ENCODE peak calls at places on chromosomes 2 and 18, in seven cellular contexts. Q is IMR-90, N is DND-41, H is suprapubic skin, W is testis, L is esophagus squamous epithelium, K is spleen. T is an unnamed sample.

GRCh38 chr2:208783184-208783583 is 376.6 kb downstream of the PTH2R start:
- DNase-seq in L (no peak), H (no peak), Q (no peak), K (no peak), N (no peak), W (peak), T (no peak)

GRCh38 chr2:209876211-209876610 is 104.6 kb downstream of the UNC80 start:
- DNase-seq in W (no peak), L (no peak), Q (no peak), N (no peak), H (no peak), K (no peak), T (no peak)

GRCh38 chr2:208222351-208222750 is 32.5 kb downstream of the IDH1 start:
- DNase-seq in W (no peak), K (no peak), N (no peak), L (no peak), Q (peak), H (no peak), T (no peak)

GRCh38 chr18:75784413-75784812 is 356.9 kb upstream of the SMIM21 start:
- DNase-seq in N (peak), H (no peak), L (no peak), Q (no peak), K (no peak), W (no peak), T (no peak)

GRCh38 chr18:78962098-78962497 is 17.5 kb upstream of the SALL3 start:
- DNase-seq in W (no peak), H (no peak), N (no peak), Q (no peak), K (no peak), L (no peak), T (no peak)

GRCh38 chr2:70901235-70902066 is 34.2 kb upstream of the ATP6V1B1 start:
- DNase-seq in Q (peak), N (no peak), W (no peak), H (no peak), K (peak), L (no peak), T (no peak)

GRCh38 chr2:3704647-3705046 is 1.3 kb downstream of the DCDC2C start:
- DNase-seq in H (no peak), W (no peak), L (no peak), N (no peak), K (no peak), Q (no peak), T (no peak)

GRCh38 chr2:98702127-98702802 is 28.7 kb downstream of the MGAT4A start:
- DNase-seq in N (no peak), H (no peak), K (no peak), Q (no peak), L (no peak), W (peak), T (no peak)

GRCh38 chr2:134385195-134385594 is 131.3 kb downstream of the MGAT5 start:
- DNase-seq in K (no peak), L (no peak), Q (no peak), N (no peak), W (no peak), H (no peak), T (no peak)

GRCh38 chr2:151289972-151290335 is 486 bp upstream of the NMI start:
- DNase-seq in W (peak), L (no peak), N (peak), H (peak), Q (peak), K (no peak), T (no peak)

GRCh38 chr2:230749111-230749510 is 36.5 kb downstream of the CAB39 start:
- DNase-seq in H (no peak), Q (peak), K (no peak), W (no peak), N (no peak), L (no peak), T (no peak)

GRCh38 chr2:67463810-67464209 is 66.7 kb downstream of the ETAA1 start:
- DNase-seq in W (no peak), N (no peak), Q (peak), H (no peak), K (no peak), L (no peak), T (no peak)

GRCh38 chr2:19176977-19177376 is 181.4 kb downstream of the OSR1 start:
- DNase-seq in Q (peak), L (no peak), N (no peak), H (no peak), K (no peak), W (no peak), T (no peak)

GRCh38 chr2:168064011-168064998 is 183.1 kb downstream of the STK39 start:
- DNase-seq in W (no peak), N (no peak), L (no peak), H (no peak), Q (no peak), K (no peak), T (no peak)

GRCh38 chr2:188978291-188979081 is 4.3 kb downstream of the COL3A1 start:
- DNase-seq in N (no peak), Q (peak), K (no peak), W (peak), H (no peak), L (no peak), T (no peak)

GRCh38 chr18:26520974-26521373 is 27.4 kb downstream of the KCTD1 start:
- DNase-seq in L (no peak), N (no peak), H (no peak), Q (no peak), W (no peak), K (no peak), T (no peak)

GRCh38 chr18:6251084-6251483 is 163.6 kb downstream of the L3MBTL4 start:
- DNase-seq in W (no peak), L (no peak), N (no peak), Q (no peak), K (no peak), H (no peak), T (no peak)

GRCh38 chr18:6256521-6256920 is 158.2 kb downstream of the L3MBTL4 start:
- DNase-seq in H (no peak), K (no peak), W (peak), Q (no peak), L (no peak), N (no peak), T (no peak)

GRCh38 chr18:6249788-6250187 is 164.9 kb downstream of the L3MBTL4 start:
- DNase-seq in N (no peak), L (no peak), K (no peak), W (peak), Q (no peak), H (no peak), T (no peak)

GRCh38 chr18:6257950-6258349 is 156.8 kb downstream of the L3MBTL4 start:
- DNase-seq in L (no peak), Q (no peak), K (no peak), W (no peak), N (no peak), H (no peak), T (no peak)

DNA sequence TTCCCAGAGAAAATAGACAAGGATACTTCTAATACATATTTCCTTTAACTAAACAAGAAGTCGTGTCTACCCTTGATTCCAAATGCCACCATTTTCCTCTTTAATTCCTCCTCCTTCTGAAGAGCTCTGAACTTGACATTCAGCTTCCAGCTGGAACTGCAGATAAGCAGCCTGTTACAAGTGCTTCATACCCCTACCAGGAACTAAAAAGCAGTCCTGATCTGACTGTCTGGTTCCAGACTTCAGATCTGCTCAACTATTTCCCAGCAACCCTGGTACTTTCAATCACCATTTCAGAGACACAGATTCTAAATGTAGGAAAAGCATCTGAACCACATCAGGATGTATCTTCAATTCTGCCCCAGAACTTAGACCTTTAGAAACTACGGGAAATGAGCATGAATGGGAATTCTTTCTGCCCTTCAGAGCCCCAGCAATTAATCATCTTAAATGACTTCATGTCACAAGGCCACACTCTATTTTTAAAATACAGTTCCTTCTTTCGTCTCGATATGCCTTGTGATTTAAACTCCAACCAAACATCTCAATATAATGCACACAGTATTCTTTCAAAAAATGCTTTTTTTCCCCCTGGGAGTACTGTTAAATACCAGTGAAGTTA is 159.5 kb downstream of the L3MBTL4 start:
- DNase-seq in Q (no peak), L (no peak), K (no peak), W (no peak), N (no peak), H (no peak), T (no peak)
- H3K27ac ChIP-seq in Q (no peak), L (no peak), K (peak), W (peak), N (no peak), H (no peak), T (peak)

GRCh38 chr2:174694196-174694878 is 69.9 kb downstream of the CHRNA1 start:
- DNase-seq in Q (no peak), K (no peak), W (no peak), H (no peak), N (no peak), L (no peak), T (no peak)

GRCh38 chr2:174693344-174693743 is 70.9 kb downstream of the CHRNA1 start:
- DNase-seq in K (no peak), N (no peak), Q (no peak), H (no peak), W (no peak), L (no peak), T (no peak)

GRCh38 chr2:174694920-174695319 is 69.4 kb downstream of the CHRNA1 start:
- DNase-seq in N (no peak), Q (no peak), L (no peak), H (no peak), K (no peak), W (no peak), T (no peak)

GRCh38 chr2:174699993-174700766 is 64.1 kb downstream of the CHRNA1 start:
- DNase-seq in H (no peak), Q (peak), L (no peak), W (no peak), N (peak), K (no peak), T (peak)

GRCh38 chr2:174697267-174697666 is 67.0 kb downstream of the CHRNA1 start:
- DNase-seq in L (no peak), K (peak), N (peak), Q (peak), W (peak), H (no peak), T (no peak)
- TF ChIP-seq CTCF in L (peak), K (peak), N (peak), Q (peak), W (peak), H (peak), T (peak)

GRCh38 chr2:109173311-109174171 is 44.5 kb downstream of the SH3RF3 start:
- DNase-seq in Q (peak), K (no peak), N (no peak), W (peak), L (no peak), H (peak), T (peak)
- H3K27ac ChIP-seq in Q (peak), K (no peak), N (no peak), W (peak), L (peak), H (peak), T (peak)

DNA sequence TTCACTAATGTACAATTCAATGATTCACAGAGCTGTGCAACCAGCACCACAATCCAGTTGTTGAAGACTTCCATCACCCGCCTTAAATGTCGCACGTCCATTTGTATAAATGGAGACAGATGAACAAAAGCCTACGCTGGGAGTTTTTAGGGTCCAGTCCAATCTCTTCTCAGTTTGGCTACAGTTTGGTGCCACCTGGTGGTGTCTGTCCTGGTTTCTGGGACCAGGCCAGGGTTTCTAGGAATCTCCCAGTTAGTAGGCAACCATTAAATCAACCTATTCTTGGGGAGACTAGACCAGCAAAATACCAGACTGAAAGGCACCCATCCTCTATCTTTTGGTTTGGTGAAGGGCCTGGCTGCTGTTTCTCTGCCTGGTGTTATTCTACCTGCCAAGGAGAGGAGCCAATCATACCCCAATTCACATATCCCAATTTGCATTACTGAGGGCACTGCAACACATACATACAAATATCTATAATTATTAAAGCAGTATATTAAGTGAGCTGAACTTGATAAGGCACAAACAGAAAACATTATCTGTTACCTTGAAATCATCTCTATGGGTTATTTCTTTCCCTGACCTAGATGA is 3.2 kb upstream of the DDX1 start:
- DNase-seq in K (no peak), W (peak), H (no peak), N (peak), Q (peak), L (no peak), T (no peak)
- TF ChIP-seq CTCF in K (peak), W (peak), H (peak), N (peak), Q (peak), L (peak), T (no peak)

DNA sequence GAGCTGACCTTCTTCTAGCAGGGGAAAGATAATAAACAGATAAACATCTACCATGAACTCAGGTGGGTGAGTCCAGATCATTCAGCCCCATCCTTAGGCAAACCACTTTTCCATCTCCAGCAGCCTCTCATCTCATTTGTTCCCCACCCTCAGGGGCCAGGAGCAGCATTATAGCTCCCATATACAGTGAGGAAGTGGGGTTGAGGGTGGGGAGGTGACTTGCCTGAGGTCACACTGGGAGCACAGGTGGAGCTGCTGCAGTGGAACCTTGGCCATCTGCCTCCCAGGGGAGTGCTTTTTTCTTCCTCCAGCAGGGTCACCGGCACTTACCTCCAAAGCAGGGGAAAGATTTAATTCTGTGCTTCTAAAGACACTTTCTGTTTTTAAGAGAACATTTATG is 212.5 kb upstream of the SMAD2 start:
- DNase-seq in L (no peak), Q (no peak), N (no peak), K (peak), H (no peak), W (no peak), T (no peak)
- H3K27ac ChIP-seq in L (peak), Q (no peak), N (no peak), K (no peak), H (no peak), W (no peak), T (no peak)

DNA sequence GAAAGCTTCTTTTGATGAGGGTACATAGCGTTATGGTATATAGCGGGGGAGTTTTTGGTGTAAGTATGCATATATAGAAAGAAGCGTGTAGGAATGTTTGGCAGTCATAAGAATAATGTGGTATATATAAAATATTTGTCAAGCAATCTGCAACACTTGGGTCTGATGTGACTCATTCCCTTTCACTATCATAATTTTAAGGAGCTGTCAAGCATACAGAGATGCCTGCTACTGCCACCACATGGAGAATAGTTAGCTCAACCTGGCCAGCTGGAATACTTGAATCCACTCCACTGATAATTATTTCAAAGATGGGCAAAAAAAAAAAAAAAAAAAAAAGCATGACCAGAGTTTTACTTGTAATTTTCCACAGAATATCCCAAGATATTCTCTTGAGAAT is 559.8 kb upstream of the REG3G start:
- DNase-seq in L (no peak), H (no peak), K (no peak), W (no peak), N (no peak), Q (no peak), T (no peak)
- TF ChIP-seq CTCF in L (no peak), H (no peak), K (no peak), W (no peak), N (no peak), Q (no peak), T (no peak)

DNA sequence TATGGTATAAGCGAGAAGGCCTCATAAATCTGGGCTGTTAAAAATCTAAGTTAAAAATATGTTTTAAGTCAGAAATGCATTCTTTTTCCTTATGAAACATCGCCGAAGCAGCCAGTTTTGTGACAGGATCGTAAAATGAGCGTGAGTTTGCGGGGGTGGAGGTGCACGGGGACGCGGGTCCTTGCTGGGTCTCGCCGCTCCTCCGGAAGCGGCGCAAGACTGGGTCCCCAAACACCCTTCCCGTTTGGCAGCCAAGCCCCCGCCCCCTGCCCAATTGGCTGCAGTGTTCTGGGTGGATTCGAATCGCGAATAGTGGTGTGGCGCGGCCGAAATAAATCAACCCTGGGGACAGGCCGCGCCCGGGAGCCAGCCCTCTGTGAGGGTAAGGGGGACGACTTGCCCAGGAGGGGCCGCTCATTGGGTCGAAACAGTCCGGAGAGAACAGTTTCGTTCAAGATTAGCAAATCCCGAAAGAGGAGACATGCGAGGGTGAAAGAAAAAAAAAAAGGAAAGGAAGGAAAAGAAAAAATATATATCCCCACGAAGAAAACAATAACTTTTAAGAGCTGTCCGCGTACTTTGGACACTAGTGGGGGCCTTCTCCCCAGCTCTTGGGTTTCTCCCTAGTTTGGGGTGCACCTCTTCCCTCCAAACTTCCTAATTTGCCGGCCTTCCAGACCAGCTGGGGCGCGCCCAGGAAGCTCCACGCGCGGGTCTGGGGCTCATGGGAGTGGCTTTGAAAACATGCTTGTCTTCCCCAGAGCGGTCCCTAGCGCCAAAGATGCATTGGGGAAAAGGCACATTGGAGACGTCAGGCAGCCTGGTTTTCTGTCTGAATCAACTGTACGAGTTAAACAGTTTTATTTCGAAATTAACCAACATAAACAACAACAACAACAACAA is 3.1 kb upstream of the GATA6 start:
- DNase-seq in W (peak), H (no peak), K (peak), Q (no peak), N (no peak), L (no peak), T (peak)
- H3K27ac ChIP-seq in W (no peak), H (no peak), K (peak), Q (no peak), N (no peak), L (no peak), T (peak)

GRCh38 chr18:24404591-24404990 is 7.0 kb upstream of the OSBPL1A start:
- DNase-seq in N (no peak), H (no peak), K (no peak), W (no peak), Q (no peak), L (no peak), T (no peak)

GRCh38 chr18:24398515-24398914 is 891 bp upstream of the OSBPL1A start:
- DNase-seq in H (peak), K (no peak), N (no peak), Q (peak), L (no peak), W (no peak), T (no peak)

GRCh38 chr18:24400587-24400986 is 3.0 kb upstream of the OSBPL1A start:
- DNase-seq in L (no peak), K (no peak), W (no peak), H (no peak), Q (no peak), N (no peak), T (no peak)

GRCh38 chr18:24403076-24403475 is 5.5 kb upstream of the OSBPL1A start:
- DNase-seq in Q (no peak), N (no peak), H (no peak), L (no peak), W (no peak), K (no peak), T (no peak)

DNA sequence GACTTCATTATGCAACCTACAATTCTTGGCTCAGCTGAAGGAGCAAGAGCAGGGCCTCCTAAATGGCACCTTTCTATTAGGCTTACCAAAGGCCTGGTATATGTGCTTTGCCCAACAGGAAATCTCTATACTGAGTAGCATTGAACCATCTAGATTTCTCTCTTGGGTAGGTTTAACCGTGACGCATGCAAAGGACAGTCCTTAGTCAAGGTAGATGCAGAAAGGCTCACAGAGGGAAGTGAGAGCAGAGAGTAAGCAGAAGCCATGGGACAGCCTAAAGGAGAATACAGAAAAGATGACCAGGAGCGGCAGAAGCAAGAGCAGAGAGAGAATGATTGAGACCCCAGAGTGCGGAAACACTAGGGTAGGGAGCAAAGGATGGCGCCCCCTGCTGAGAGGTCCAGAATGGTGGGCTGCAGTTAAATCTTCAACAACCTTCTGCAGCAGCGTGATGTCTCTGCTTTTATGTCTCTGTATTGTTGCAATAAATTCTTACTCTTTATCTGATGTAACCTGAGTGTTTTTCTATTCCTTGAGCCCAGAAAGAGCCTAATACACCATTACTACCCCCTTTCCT is 4.7 kb upstream of the OSBPL1A start:
- DNase-seq in K (no peak), W (peak), H (no peak), N (no peak), Q (no peak), L (no peak), T (no peak)
- TF ChIP-seq CTCF in K (peak), W (peak), H (no peak), N (peak), Q (peak), L (no peak), T (no peak)

GRCh38 chr2:9836074-9836473 is 7.2 kb upstream of the TAF1B start:
- DNase-seq in L (no peak), H (no peak), Q (no peak), K (no peak), N (no peak), W (no peak), T (no peak)

GRCh38 chr2:9838391-9838790 is 4.9 kb upstream of the TAF1B start:
- DNase-seq in L (no peak), W (no peak), H (no peak), Q (no peak), K (no peak), N (no peak), T (no peak)

GRCh38 chr2:9832586-9832985 is 10.7 kb upstream of the TAF1B start:
- DNase-seq in Q (peak), K (no peak), H (no peak), N (no peak), L (no peak), W (no peak), T (no peak)

GRCh38 chr2:9836517-9836916 is 6.8 kb upstream of the TAF1B start:
- DNase-seq in K (no peak), Q (no peak), N (no peak), L (no peak), W (no peak), H (no peak), T (no peak)

GRCh38 chr2:9837451-9837850 is 5.8 kb upstream of the TAF1B start:
- DNase-seq in Q (no peak), L (no peak), H (no peak), N (no peak), W (no peak), K (no peak), T (no peak)
- H3K27ac ChIP-seq in Q (no peak), L (no peak), H (no peak), N (no peak), W (no peak), K (no peak), T (no peak)